ENCODE peak calls at places on chromosomes 7 and 10, in four cellular contexts. K is cardiac muscle cell, I is esophagus squamous epithelium, X is hepatocyte. B is an unnamed sample.

GRCh38 chr7:74306737-74307469 is 17.7 kb downstream of the CLIP2 start:
- DNase-seq in K (no peak), I (no peak), X (no peak), B (peak)

GRCh38 chr10:25300073-25300472 is 125.3 kb downstream of the GPR158 start:
- DNase-seq in K (no peak), I (no peak), X (no peak), B (no peak)

GRCh38 chr10:59082249-59082648 is 94.2 kb upstream of the PHYHIPL start:
- DNase-seq in K (no peak), I (no peak), X (no peak), B (no peak)

GRCh38 chr10:21208666-21209316 is 311.7 kb upstream of the NEBL start:
- DNase-seq in K (no peak), I (no peak), X (no peak), B (no peak)

GRCh38 chr10:43121444-43121843 is 16.8 kb upstream of the CSGALNACT2 start:
- DNase-seq in K (no peak), I (no peak), X (no peak), B (no peak)

GRCh38 chr10:130220251-130221185 is 84.3 kb downstream of the GLRX3 start:
- DNase-seq in K (no peak), I (no peak), X (no peak), B (no peak)

GRCh38 chr10:76091821-76092394 is 660.5 kb downstream of the LRMDA start:
- DNase-seq in K (no peak), I (no peak), X (peak), B (no peak)

GRCh38 chr7:55120074-55120473 is 101.3 kb downstream of the EGFR start:
- DNase-seq in K (no peak), I (no peak), X (no peak), B (no peak)

GRCh38 chr10:71985542-71986250 is 21.5 kb downstream of the CHST3 start:
- DNase-seq in K (no peak), I (no peak), X (no peak), B (no peak)

GRCh38 chr10:19819419-19820033 is 3.3 kb downstream of the PLXDC2 start:
- DNase-seq in K (peak), I (no peak), X (peak), B (peak)

GRCh38 chr7:40234046-40234445 is 99.2 kb downstream of the SUGCT start:
- DNase-seq in K (no peak), I (no peak), X (peak), B (no peak)

GRCh38 chr7:94557211-94557610 is 47.6 kb downstream of the CASD1 start:
- DNase-seq in K (no peak), I (no peak), X (no peak), B (no peak)

GRCh38 chr7:107387077-107387476 is 82.8 kb upstream of the GPR22 start:
- DNase-seq in K (peak), I (no peak), X (peak), B (peak)

GRCh38 chr7:76507723-76508406 is 2.5 kb upstream of the UPK3B start:
- DNase-seq in K (no peak), I (no peak), X (peak), B (no peak)

GRCh38 chr7:47451851-47452205 is 130.1 kb downstream of the TNS3 start:
- DNase-seq in K (no peak), I (no peak), X (no peak), B (no peak)

GRCh38 chr7:83946801-83947200 is 247.8 kb downstream of the SEMA3A start:
- DNase-seq in K (no peak), I (no peak), X (no peak), B (no peak)

GRCh38 chr7:83941300-83941699 is 253.3 kb downstream of the SEMA3A start:
- DNase-seq in K (no peak), I (no peak), X (no peak), B (no peak)

DNA sequence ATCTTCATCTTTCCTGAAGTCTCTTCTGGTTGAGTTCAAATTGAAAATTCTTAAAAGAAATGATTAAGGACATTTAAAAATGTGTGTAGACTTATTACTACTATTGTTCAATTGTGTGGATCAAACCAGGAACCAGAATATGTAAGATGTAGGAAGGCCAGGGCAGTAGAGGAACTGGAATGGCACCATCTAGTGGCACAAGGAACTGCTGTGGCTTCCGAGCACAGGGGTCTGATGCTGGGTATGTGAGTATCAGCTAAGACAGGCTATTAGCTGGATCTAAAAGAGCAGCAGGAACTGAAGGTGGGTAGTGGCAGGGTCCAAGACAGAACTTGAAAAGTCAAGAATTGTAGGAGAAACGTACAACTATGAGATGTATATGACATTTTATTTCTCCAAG is 247.3 kb downstream of the SEMA3A start:
- DNase-seq in K (peak), I (no peak), X (peak), B (peak)
- TF ChIP-seq CTCF in K (peak), I (no peak), X (peak), B (peak)

GRCh38 chr7:66013938-66014337 is 31.9 kb upstream of the GUSB start:
- DNase-seq in K (peak), I (no peak), X (peak), B (no peak)
- TF ChIP-seq CTCF in K (peak), I (peak), X (peak), B (no peak)

DNA sequence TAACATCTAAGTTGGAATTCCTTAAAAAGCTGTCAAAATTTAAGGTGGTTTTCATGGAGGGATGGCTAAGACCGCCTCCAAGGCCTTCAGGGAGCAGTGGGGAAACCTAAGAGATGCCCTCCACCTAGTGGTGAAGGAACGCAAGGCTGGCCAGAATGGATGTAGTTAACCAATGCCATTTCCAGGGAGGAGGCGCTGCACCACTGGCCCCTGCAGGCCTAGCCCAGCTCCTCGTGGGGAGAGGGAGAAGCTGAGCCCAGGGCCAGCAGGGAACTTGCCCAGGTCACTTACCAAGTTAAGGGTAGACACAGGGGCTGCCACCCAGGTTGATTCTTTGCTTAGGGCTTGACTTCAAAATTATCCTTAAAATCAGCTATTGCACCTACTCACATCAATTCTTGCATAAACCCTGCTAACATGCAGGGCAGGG is 32.0 kb downstream of the FIGNL1 start:
- DNase-seq in K (peak), I (peak), X (peak), B (peak)
- TF ChIP-seq CTCF in K (peak), I (peak), X (peak), B (peak)

GRCh38 chr7:25029075-25029474 is 49.1 kb upstream of the OSBPL3 start:
- DNase-seq in K (peak), I (no peak), X (no peak), B (no peak)

GRCh38 chr7:25031007-25031406 is 51.0 kb upstream of the OSBPL3 start:
- DNase-seq in K (no peak), I (peak), X (no peak), B (no peak)

GRCh38 chr7:25034136-25034535 is 54.2 kb upstream of the OSBPL3 start:
- DNase-seq in K (no peak), I (no peak), X (no peak), B (no peak)

GRCh38 chr7:25032774-25033743 is 53.1 kb upstream of the OSBPL3 start:
- DNase-seq in K (no peak), I (no peak), X (no peak), B (no peak)

DNA sequence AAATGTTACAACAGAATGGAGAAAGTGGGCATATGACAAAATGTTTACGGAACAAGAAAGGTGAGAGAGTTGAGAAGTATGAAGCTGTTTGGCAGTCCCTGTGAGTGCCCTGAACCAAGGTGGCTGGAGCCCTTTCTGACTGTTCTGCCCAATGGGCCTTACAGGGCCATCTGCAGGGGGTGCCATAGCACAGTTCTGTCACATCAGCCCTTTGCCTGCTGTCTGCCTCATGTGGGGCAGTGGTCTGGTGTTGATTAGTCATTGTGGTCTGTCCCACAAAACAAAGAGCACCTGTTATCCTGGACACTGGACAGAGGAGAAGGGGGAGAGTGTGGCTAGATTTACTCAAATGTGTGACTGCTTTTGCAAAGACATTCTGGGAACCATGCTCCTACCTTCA is 51.5 kb upstream of the OSBPL3 start:
- DNase-seq in K (no peak), I (no peak), X (no peak), B (no peak)
- TF ChIP-seq CTCF in K (no peak), I (no peak), X (no peak), B (no peak)

GRCh38 chr7:45869426-45869825 is 3.5 kb downstream of the CCDC201 start:
- DNase-seq in K (no peak), I (no peak), X (no peak), B (no peak)

GRCh38 chr7:45865594-45866410 is 7.1 kb downstream of the CCDC201 start:
- DNase-seq in K (no peak), I (no peak), X (no peak), B (no peak)

GRCh38 chr7:45867471-45867870 is 5.4 kb downstream of the CCDC201 start:
- DNase-seq in K (no peak), I (no peak), X (no peak), B (no peak)

DNA sequence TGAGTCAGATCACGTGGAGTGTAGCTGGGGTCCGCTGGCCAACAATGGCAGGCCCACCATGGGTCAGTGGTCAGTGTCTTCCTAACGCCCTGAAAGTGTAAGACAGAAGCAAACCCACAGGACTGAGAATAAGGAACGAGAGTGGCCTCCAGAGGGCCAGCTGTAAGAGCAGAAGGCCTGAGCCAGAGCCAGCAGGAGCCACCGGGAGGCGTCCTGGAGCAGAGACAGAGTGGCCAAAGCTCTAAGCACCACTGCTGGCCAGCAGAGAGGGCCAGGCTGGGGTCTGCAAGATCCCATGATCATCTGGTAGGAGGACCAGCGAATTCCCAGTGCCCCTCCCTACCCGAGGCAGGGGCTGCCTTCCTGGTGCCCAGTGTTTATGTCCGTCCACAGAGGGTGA is 9.2 kb downstream of the CCDC201 start:
- DNase-seq in K (peak), I (no peak), X (no peak), B (no peak)
- TF ChIP-seq CTCF in K (no peak), I (no peak), X (peak), B (no peak)

GRCh38 chr10:91797874-91798735 is at the start of gene TNKS2:
- DNase-seq in K (peak), I (peak), X (peak), B (peak)
- TF ChIP-seq CTCF in K (no peak), I (no peak), X (no peak), B (no peak)

GRCh38 chr7:82600601-82601000 is 157.0 kb upstream of the CACNA2D1 start:
- DNase-seq in K (no peak), I (no peak), X (no peak), B (no peak)
- TF ChIP-seq CTCF in K (no peak), I (no peak), X (peak), B (no peak)

GRCh38 chr10:86419101-86419500 is 52.5 kb upstream of the GRID1 start:
- DNase-seq in K (no peak), I (no peak), X (no peak), B (no peak)

GRCh38 chr10:86411852-86412550 is 45.4 kb upstream of the GRID1 start:
- DNase-seq in K (no peak), I (no peak), X (no peak), B (no peak)

GRCh38 chr10:86415099-86415498 is 48.5 kb upstream of the GRID1 start:
- DNase-seq in K (no peak), I (no peak), X (no peak), B (no peak)

GRCh38 chr10:86413046-86413728 is 46.6 kb upstream of the GRID1 start:
- DNase-seq in K (no peak), I (no peak), X (no peak), B (no peak)

GRCh38 chr10:86415583-86415982 is 49.0 kb upstream of the GRID1 start:
- DNase-seq in K (no peak), I (no peak), X (no peak), B (no peak)
- TF ChIP-seq CTCF in K (no peak), I (no peak), X (no peak), B (no peak)

GRCh38 chr7:101435461-101436225 is 73.0 kb downstream of the COL26A1 start:
- DNase-seq in K (no peak), I (no peak), X (peak), B (peak)
- TF ChIP-seq CTCF in K (no peak), I (no peak), X (no peak), B (peak)

DNA sequence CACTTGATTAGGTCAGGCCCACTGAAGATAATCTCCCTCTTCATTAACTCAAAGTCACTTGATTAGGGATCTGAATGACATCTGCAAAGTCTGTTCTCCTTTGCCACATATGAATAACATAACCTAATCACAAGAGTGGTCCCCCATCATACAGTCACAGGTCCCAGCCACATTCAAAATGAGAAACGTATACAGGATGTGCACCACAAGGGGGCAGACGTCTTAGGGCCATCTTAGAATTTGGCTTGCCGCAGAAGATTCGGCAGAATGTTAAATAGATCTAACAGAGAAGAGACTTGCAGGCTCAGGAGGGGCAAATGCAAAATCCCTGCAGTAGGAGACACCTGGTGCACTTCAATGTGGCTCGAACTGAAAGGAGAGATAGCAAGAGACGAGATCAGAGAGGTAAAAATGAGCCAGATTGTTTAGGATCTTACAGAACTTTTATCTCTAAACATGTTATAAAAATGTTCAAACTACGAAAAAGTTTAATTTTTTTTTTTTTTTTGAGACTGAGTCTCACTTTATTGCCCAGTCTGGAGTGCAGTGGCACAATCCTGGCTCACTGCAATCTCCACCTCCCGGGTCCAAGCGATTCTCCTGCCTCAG is 10.4 kb upstream of the SMC3 start:
- DNase-seq in K (peak), I (no peak), X (peak), B (peak)
- TF ChIP-seq CTCF in K (peak), I (peak), X (peak), B (peak)

B was measured in nephron progenitor cell.